ENCODE peak calls at places on chromosomes 2 and 18, in four cellular contexts. One of them, this sample, is unnamed.

GRCh38 chr18:77479047-77479446 is 229.4 kb downstream of the GALR1 start:
- DNase-seq in WTC11: no peak
- DNase-seq in mesothelial cell of epicardium: no peak
- DNase-seq in CD4-positive, alpha-beta T cell: no peak
- DNase-seq in this sample: no peak

GRCh38 chr2:233429175-233429897 is 75.0 kb downstream of the DGKD start:
- DNase-seq in WTC11: no peak
- DNase-seq in mesothelial cell of epicardium: no peak
- DNase-seq in CD4-positive, alpha-beta T cell: no peak
- DNase-seq in this sample: no peak

GRCh38 chr18:70221156-70221910 is 15.8 kb upstream of the RTTN start:
- DNase-seq in WTC11: peak; percentile 41
- DNase-seq in mesothelial cell of epicardium: no peak
- DNase-seq in CD4-positive, alpha-beta T cell: no peak
- DNase-seq in this sample: no peak

GRCh38 chr2:147739531-147739930 is 105.3 kb upstream of the ACVR2A start:
- DNase-seq in WTC11: no peak
- DNase-seq in mesothelial cell of epicardium: no peak
- DNase-seq in CD4-positive, alpha-beta T cell: no peak
- DNase-seq in this sample: no peak

GRCh38 chr2:127891806-127892205 is 6.0 kb upstream of the AMMECR1L start:
- DNase-seq in WTC11: no peak
- DNase-seq in mesothelial cell of epicardium: no peak
- DNase-seq in CD4-positive, alpha-beta T cell: no peak
- DNase-seq in this sample: no peak

GRCh38 chr2:33426666-33427231 is 49.7 kb upstream of the RASGRP3 start:
- DNase-seq in WTC11: no peak
- DNase-seq in mesothelial cell of epicardium: peak; percentile 21
- DNase-seq in CD4-positive, alpha-beta T cell: no peak
- DNase-seq in this sample: no peak

GRCh38 chr2:196991061-196991460 is 64.6 kb upstream of the PGAP1 start:
- DNase-seq in WTC11: no peak
- DNase-seq in mesothelial cell of epicardium: no peak
- DNase-seq in CD4-positive, alpha-beta T cell: no peak
- DNase-seq in this sample: no peak

GRCh38 chr18:39788395-39788794 is 2166.6 kb upstream of the PIK3C3 start:
- DNase-seq in WTC11: no peak
- DNase-seq in mesothelial cell of epicardium: no peak
- DNase-seq in CD4-positive, alpha-beta T cell: no peak
- DNase-seq in this sample: no peak

GRCh38 chr2:16240459-16240858 is 300.1 kb downstream of the MYCN start:
- DNase-seq in WTC11: no peak
- DNase-seq in mesothelial cell of epicardium: no peak
- DNase-seq in CD4-positive, alpha-beta T cell: no peak
- DNase-seq in this sample: no peak

GRCh38 chr2:28488858-28489575 is 6.8 kb upstream of the PLB1 start:
- DNase-seq in WTC11: no peak
- DNase-seq in mesothelial cell of epicardium: no peak
- DNase-seq in CD4-positive, alpha-beta T cell: no peak
- DNase-seq in this sample: no peak

GRCh38 chr18:62566199-62566598 is 43.4 kb downstream of the ZCCHC2 start:
- DNase-seq in WTC11: peak; percentile 29
- DNase-seq in mesothelial cell of epicardium: no peak
- DNase-seq in CD4-positive, alpha-beta T cell: no peak
- DNase-seq in this sample: no peak

GRCh38 chr2:8364668-8365067 is 317.2 kb upstream of the ID2 start:
- DNase-seq in WTC11: no peak
- DNase-seq in mesothelial cell of epicardium: no peak
- DNase-seq in CD4-positive, alpha-beta T cell: no peak
- DNase-seq in this sample: no peak

GRCh38 chr2:226691265-226691664 is 108.4 kb downstream of the IRS1 start:
- DNase-seq in WTC11: no peak
- DNase-seq in mesothelial cell of epicardium: no peak
- DNase-seq in CD4-positive, alpha-beta T cell: no peak
- DNase-seq in this sample: no peak

GRCh38 chr18:23876921-23877320 is 137.6 kb upstream of the TTC39C start:
- DNase-seq in WTC11: no peak
- DNase-seq in mesothelial cell of epicardium: no peak
- DNase-seq in CD4-positive, alpha-beta T cell: no peak
- DNase-seq in this sample: no peak

GRCh38 chr2:70534183-70534836 is 19.3 kb downstream of the TGFA start:
- DNase-seq in WTC11: no peak
- DNase-seq in mesothelial cell of epicardium: no peak
- DNase-seq in CD4-positive, alpha-beta T cell: no peak
- DNase-seq in this sample: no peak

GRCh38 chr2:207161247-207161646 is 4.5 kb downstream of the KLF7 start:
- DNase-seq in WTC11: no peak
- DNase-seq in mesothelial cell of epicardium: no peak
- DNase-seq in CD4-positive, alpha-beta T cell: no peak
- DNase-seq in this sample: no peak

GRCh38 chr2:219223831-219224610 is 5.3 kb upstream of the ABCB6 start:
- DNase-seq in WTC11: no peak
- DNase-seq in mesothelial cell of epicardium: no peak
- DNase-seq in CD4-positive, alpha-beta T cell: no peak
- DNase-seq in this sample: no peak

DNA sequence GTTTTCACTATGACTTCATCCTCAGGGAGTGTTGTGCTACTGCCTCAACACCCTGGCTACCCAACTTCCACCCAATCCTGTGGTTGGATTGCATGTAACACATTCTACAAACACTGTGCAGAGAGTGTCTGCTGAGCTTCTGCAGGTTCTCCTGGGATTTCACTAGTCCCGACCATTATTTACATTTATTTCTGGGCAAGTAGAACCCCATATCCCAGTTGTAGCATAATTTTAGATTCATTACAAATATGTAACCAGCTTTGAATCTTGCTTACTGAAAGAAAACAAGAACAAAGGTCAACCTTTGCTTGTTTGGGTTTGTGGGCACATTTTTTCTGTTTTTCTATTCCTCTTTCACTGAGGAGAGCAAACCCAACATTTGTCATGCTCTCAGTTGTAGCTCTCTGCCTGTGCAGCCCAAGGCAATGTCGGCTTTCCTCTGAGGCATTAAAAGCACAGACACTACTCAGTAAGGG is 2036.1 kb upstream of the LRRTM1 start:
- DNase-seq in WTC11: no peak
- DNase-seq in mesothelial cell of epicardium: no peak
- DNase-seq in CD4-positive, alpha-beta T cell: no peak
- DNase-seq in this sample: no peak
- TF ChIP-seq CTCF in WTC11: no peak
- TF ChIP-seq CTCF in mesothelial cell of epicardium: no peak
- TF ChIP-seq CTCF in CD4-positive, alpha-beta T cell: no peak
- TF ChIP-seq CTCF in this sample: no peak

GRCh38 chr18:14086459-14087231 is 45.6 kb downstream of the ZNF519 start:
- DNase-seq in WTC11: peak; percentile 47
- DNase-seq in mesothelial cell of epicardium: no peak
- DNase-seq in CD4-positive, alpha-beta T cell: no peak
- DNase-seq in this sample: peak; percentile 42
- TF ChIP-seq CTCF in WTC11: peak; percentile 66
- TF ChIP-seq CTCF in mesothelial cell of epicardium: peak; percentile 73
- TF ChIP-seq CTCF in CD4-positive, alpha-beta T cell: no peak
- TF ChIP-seq CTCF in this sample: peak; percentile 70

DNA sequence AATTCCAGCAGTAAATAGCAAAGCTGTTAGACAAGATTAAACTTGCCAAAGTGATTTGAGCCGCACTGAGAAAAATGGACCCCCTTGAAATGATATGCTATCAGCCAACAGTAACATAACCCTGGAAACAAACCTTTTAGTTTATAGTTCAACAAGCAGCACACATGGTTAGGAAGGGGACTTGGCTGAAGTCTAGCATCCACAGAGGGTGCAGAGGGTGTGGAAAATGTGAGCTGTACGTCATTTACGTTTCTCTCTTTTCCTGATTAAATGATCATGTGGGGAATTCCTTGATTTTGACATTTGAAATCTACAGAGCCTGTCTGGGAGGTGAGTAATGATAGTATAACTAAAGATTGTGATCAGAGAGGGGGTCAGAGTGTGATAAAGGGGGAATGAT is 99.7 kb upstream of the COPS8 start:
- DNase-seq in WTC11: no peak
- DNase-seq in mesothelial cell of epicardium: no peak
- DNase-seq in CD4-positive, alpha-beta T cell: no peak
- DNase-seq in this sample: no peak
- TF ChIP-seq CTCF in WTC11: no peak
- TF ChIP-seq CTCF in mesothelial cell of epicardium: no peak
- TF ChIP-seq CTCF in CD4-positive, alpha-beta T cell: no peak
- TF ChIP-seq CTCF in this sample: no peak

GRCh38 chr2:56191617-56192016 is 7.8 kb downstream of the CCDC85A start:
- DNase-seq in WTC11: peak; percentile 42
- DNase-seq in mesothelial cell of epicardium: no peak
- DNase-seq in CD4-positive, alpha-beta T cell: no peak
- DNase-seq in this sample: no peak
- TF ChIP-seq CTCF in WTC11: peak; percentile 28
- TF ChIP-seq CTCF in mesothelial cell of epicardium: no peak
- TF ChIP-seq CTCF in CD4-positive, alpha-beta T cell: no peak
- TF ChIP-seq CTCF in this sample: no peak

This sample was measured in GM20000.